ENCODE peak calls at places on chromosome 11, in four cellular contexts. K, P, W and T are unnamed samples. For H3K27me3, the result is how much of the 10 kb centered on the place peaks cover.

GRCh38 chr11:69383946-69384547 is 90.1 kb downstream of the MYEOV start:
- DNase-seq in K (no peak), P (no peak), W (no peak), T (no peak)

GRCh38 chr11:66976048-66976467 is 954 bp downstream of the C11orf86 start:
- DNase-seq in K (no peak), P (no peak), W (no peak), T (no peak)

GRCh38 chr11:13260963-13261599 is 16.5 kb upstream of the BMAL1 start:
- DNase-seq in K (no peak), P (no peak), W (no peak), T (no peak)

GRCh38 chr11:33802414-33802950 is 28.2 kb upstream of the FBXO3 start:
- DNase-seq in K (no peak), P (no peak), W (no peak), T (peak)

GRCh38 chr11:114559425-114560310 is at the start of gene NXPE1:
- DNase-seq in K (no peak), P (no peak), W (no peak), T (no peak)

GRCh38 chr11:3866206-3866605 is 10.7 kb downstream of the STIM1 start:
- DNase-seq in K (no peak), P (peak), W (no peak), T (no peak)

GRCh38 chr11:11574373-11574772 is 47.4 kb downstream of the GALNT18 start:
- DNase-seq in K (no peak), P (no peak), W (no peak), T (no peak)

GRCh38 chr11:77506857-77507256 is 33.0 kb upstream of the PAK1 start:
- DNase-seq in K (no peak), P (no peak), W (no peak), T (no peak)

GRCh38 chr11:9396752-9397151 is 12.3 kb downstream of the IPO7 start:
- DNase-seq in K (no peak), P (no peak), W (no peak), T (no peak)

GRCh38 chr11:104637652-104638170 is 260.5 kb downstream of the CASP12 start:
- DNase-seq in K (no peak), P (no peak), W (no peak), T (no peak)

GRCh38 chr11:95419915-95420314 is 188.9 kb upstream of the SESN3 start:
- DNase-seq in K (no peak), P (no peak), W (no peak), T (no peak)

GRCh38 chr11:14258177-14258935 is 100.6 kb downstream of the RRAS2 start:
- DNase-seq in K (no peak), P (no peak), W (no peak), T (no peak)

GRCh38 chr11:3022300-3022967 is 30.3 kb upstream of the NAP1L4 start:
- DNase-seq in K (no peak), P (no peak), W (no peak), T (no peak)

GRCh38 chr11:67022341-67022933 is 497 bp upstream of the SYT12 start:
- DNase-seq in K (no peak), P (no peak), W (no peak), T (peak)

GRCh38 chr11:122241561-122241960 is 125.5 kb upstream of the BLID start:
- DNase-seq in K (no peak), P (no peak), W (no peak), T (no peak)

GRCh38 chr11:33461726-33462125 is 204.5 kb downstream of the HIPK3 start:
- DNase-seq in K (no peak), P (no peak), W (no peak), T (no peak)

GRCh38 chr11:42237701-42238235 is 778.3 kb upstream of the LRRC4C start:
- DNase-seq in K (no peak), P (no peak), W (no peak), T (no peak)

GRCh38 chr11:131025020-131025419 is 108.7 kb upstream of the SNX19 start:
- DNase-seq in K (no peak), P (no peak), W (no peak), T (no peak)

GRCh38 chr11:70352601-70353000 is 45.7 kb upstream of the CTTN start:
- DNase-seq in K (no peak), P (no peak), W (no peak), T (no peak)

GRCh38 chr11:69486773-69487266 is 5.4 kb downstream of the LINC01488 start:
- DNase-seq in K (no peak), P (peak), W (no peak), T (peak)

GRCh38 chr11:110297726-110298297 is 1.4 kb upstream of the RDX start:
- DNase-seq in K (no peak), P (no peak), W (no peak), T (no peak)

GRCh38 chr11:42521994-42522393 is 789.8 kb upstream of the API5 start:
- DNase-seq in K (no peak), P (no peak), W (no peak), T (no peak)

GRCh38 chr11:134578807-134579708 is 167.0 kb upstream of the B3GAT1 start:
- DNase-seq in K (no peak), P (no peak), W (no peak), T (no peak)

GRCh38 chr11:123568367-123568870 is 86.0 kb downstream of the SCN3B start:
- DNase-seq in K (no peak), P (no peak), W (no peak), T (no peak)
- H3K27ac ChIP-seq in K (no peak), P (no peak), W (no peak), T (no peak)

GRCh38 chr11:123245567-123245966 is 50.5 kb upstream of the CLMP start:
- DNase-seq in K (no peak), P (no peak), W (no peak), T (no peak)
- H3K4me3 ChIP-seq in K (no peak), P (no peak), W (no peak), T (no peak)

DNA sequence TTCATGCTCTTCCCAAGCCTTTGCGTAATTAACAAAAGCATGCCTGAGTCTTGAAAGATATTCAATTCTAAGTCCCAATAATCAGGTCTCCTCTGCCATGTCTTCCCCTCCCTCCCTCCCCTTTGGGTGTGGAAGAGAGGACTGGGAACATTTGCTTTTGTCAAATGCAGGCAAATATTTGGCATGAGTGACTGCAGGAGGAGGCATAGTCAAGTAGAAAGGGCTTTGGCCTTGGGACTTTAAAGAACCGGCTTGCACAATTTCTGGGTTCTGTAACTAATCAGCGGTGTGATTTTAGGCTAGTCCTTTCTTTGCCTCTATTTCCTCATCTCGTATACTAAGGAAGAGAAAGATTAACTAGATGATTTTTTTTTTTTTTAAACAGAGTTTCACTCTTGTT is 59.5 kb downstream of the SCN3B start:
- DNase-seq in K (no peak), P (no peak), W (no peak), T (no peak)
- H3K27me3 ChIP-seq in K (under half), P (under half), W (under half), T (under half)

GRCh38 chr11:6738590-6738989 is 33.2 kb downstream of the OR2AG2 start:
- DNase-seq in K (no peak), P (no peak), W (no peak), T (no peak)
- H3K27ac ChIP-seq in K (no peak), P (no peak), W (peak), T (no peak)

GRCh38 chr11:44894217-44894617 is 56.5 kb downstream of the TP53I11 start:
- DNase-seq in K (peak), P (peak), W (peak), T (peak)
- H3K4me3 ChIP-seq in K (no peak), P (no peak), W (no peak), T (no peak)

GRCh38 chr11:627273-627585 is 248 bp upstream of the SCT start:
- DNase-seq in K (no peak), P (no peak), W (no peak), T (no peak)

GRCh38 chr11:626475-627272 is at the start of gene SCT:
- DNase-seq in K (no peak), P (peak), W (no peak), T (no peak)

GRCh38 chr11:624705-625635 is at the start of gene CDHR5:
- DNase-seq in K (no peak), P (peak), W (no peak), T (no peak)

GRCh38 chr11:623999-624704 is 603 bp downstream of the CDHR5 start:
- DNase-seq in K (no peak), P (no peak), W (no peak), T (no peak)

GRCh38 chr11:625636-626319 is 1.0 kb upstream of the CDHR5 start:
- DNase-seq in K (no peak), P (no peak), W (no peak), T (no peak)
- H3K27me3 ChIP-seq in K (under half), P (under half), W (under half), T (under half)

DNA sequence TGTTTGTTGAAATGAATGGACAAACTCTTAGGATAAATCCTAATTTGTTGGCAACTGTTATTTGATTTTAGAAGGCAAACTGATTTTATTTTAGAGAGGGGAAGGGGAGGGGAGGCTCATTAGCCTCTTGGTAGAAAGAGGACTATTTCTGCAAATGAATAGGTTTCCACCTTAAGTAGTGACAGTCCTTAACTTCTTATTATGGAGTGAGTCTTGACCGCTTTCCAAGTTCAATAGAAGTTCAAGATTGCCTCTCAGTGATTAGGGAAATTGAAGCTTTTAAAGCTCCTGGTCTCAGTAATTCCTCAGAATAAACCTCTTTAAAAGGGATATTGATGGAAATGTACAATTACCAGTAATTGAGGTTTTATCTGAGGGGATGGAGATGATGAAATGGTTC is 55.7 kb downstream of the PANX1 start:
- DNase-seq in K (no peak), P (no peak), W (no peak), T (no peak)
- H3K27ac ChIP-seq in K (no peak), P (peak), W (no peak), T (no peak)

GRCh38 chr11:57323503-57324153 is 1.1 kb downstream of the TNKS1BP1 start:
- DNase-seq in K (no peak), P (no peak), W (no peak), T (no peak)

GRCh38 chr11:57321388-57321995 is 3.3 kb downstream of the TNKS1BP1 start:
- DNase-seq in K (no peak), P (no peak), W (no peak), T (peak)

GRCh38 chr11:57321996-57322880 is 2.5 kb downstream of the TNKS1BP1 start:
- DNase-seq in K (no peak), P (peak), W (no peak), T (peak)

GRCh38 chr11:57324154-57324885 is 432 bp downstream of the TNKS1BP1 start:
- DNase-seq in K (no peak), P (peak), W (no peak), T (peak)

DNA sequence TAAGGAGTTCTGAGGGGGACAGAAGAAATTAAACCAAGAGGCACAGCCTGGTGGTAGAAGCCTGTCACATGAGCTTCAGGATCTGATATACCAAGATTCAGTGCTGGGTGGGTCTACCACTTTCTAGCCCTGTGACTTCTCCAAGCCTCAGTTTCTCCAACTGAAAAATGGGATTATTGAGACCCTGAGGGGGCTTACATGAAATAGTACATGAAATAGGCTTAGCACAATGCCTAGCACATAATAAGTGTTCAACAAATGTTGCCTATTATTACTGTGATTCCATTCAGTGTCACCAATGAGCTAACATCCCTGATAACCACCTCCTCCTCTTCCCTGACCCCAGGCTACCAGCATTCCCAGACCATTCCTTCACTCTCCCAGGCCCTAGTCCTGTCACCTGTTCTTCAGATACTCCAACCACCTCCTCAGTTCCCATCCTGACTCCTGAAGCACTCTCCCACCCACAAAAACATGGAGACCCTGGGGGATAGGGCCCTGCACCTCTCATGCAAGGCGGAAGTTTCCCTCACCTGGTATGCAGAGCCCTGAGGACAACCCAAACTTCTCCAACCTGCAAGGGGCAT is 1.8 kb downstream of the TNKS1BP1 start:
- DNase-seq in K (no peak), P (no peak), W (no peak), T (peak)
- H3K4me3 ChIP-seq in K (no peak), P (peak), W (no peak), T (no peak)